ENCODE peak calls at places on chromosome 16, in four cellular contexts. One of them, this sample, is unnamed.

GRCh38 chr16:54519161-54519685 is 232.6 kb upstream of the IRX3 start:
- DNase-seq in lower lobe of right lung: no peak
- DNase-seq in foreskin keratinocyte: no peak
- DNase-seq in HCT116: no peak
- DNase-seq in this sample: no peak

GRCh38 chr16:50680556-50680893 is 587 bp downstream of the SNX20 start:
- DNase-seq in HCT116: no peak
- DNase-seq in foreskin keratinocyte: no peak
- DNase-seq in lower lobe of right lung: no peak
- DNase-seq in this sample: no peak

GRCh38 chr16:81279375-81279774 is 35.4 kb upstream of the GAN start:
- DNase-seq in HCT116: no peak
- DNase-seq in lower lobe of right lung: no peak
- DNase-seq in foreskin keratinocyte: no peak
- DNase-seq in this sample: no peak

GRCh38 chr16:1981972-1982574 is 804 bp upstream of the NOXO1 start:
- DNase-seq in lower lobe of right lung: no peak
- DNase-seq in foreskin keratinocyte: no peak
- DNase-seq in HCT116: no peak
- DNase-seq in this sample: no peak

GRCh38 chr16:85181091-85181738 is 68.9 kb upstream of the CIBAR2 start:
- DNase-seq in lower lobe of right lung: peak; percentile 39
- DNase-seq in foreskin keratinocyte: no peak
- DNase-seq in HCT116: no peak
- DNase-seq in this sample: no peak

GRCh38 chr16:10181196-10182162 is 749 bp downstream of the GRIN2A start:
- DNase-seq in lower lobe of right lung: peak; percentile 65
- DNase-seq in HCT116: peak; percentile 21
- DNase-seq in foreskin keratinocyte: no peak
- DNase-seq in this sample: peak; percentile 75

GRCh38 chr16:57664662-57665025 is 3.5 kb upstream of the ADGRG3 start:
- DNase-seq in foreskin keratinocyte: no peak
- DNase-seq in lower lobe of right lung: no peak
- DNase-seq in HCT116: no peak
- DNase-seq in this sample: no peak

GRCh38 chr16:70490261-70490660 is 33.1 kb downstream of the COG4 start:
- DNase-seq in foreskin keratinocyte: no peak
- DNase-seq in lower lobe of right lung: no peak
- DNase-seq in HCT116: no peak
- DNase-seq in this sample: no peak

GRCh38 chr16:66266436-66267286 is 99.8 kb upstream of the CDH5 start:
- DNase-seq in foreskin keratinocyte: no peak
- DNase-seq in lower lobe of right lung: peak; percentile 61
- DNase-seq in HCT116: no peak
- DNase-seq in this sample: peak; percentile 55

GRCh38 chr16:19884021-19884485 is 595 bp downstream of the GPRC5B start:
- DNase-seq in foreskin keratinocyte: no peak
- DNase-seq in lower lobe of right lung: peak; percentile 47
- DNase-seq in HCT116: no peak
- DNase-seq in this sample: no peak

GRCh38 chr16:86042996-86043725 is 144.2 kb downstream of the IRF8 start:
- DNase-seq in lower lobe of right lung: no peak
- DNase-seq in HCT116: no peak
- DNase-seq in foreskin keratinocyte: no peak
- DNase-seq in this sample: no peak

GRCh38 chr16:85354623-85355514 is 242.6 kb upstream of the CIBAR2 start:
- DNase-seq in foreskin keratinocyte: peak; percentile 81
- DNase-seq in HCT116: no peak
- DNase-seq in lower lobe of right lung: no peak
- DNase-seq in this sample: no peak

GRCh38 chr16:70715113-70715711 is 29.4 kb upstream of the MTSS2 start:
- DNase-seq in foreskin keratinocyte: peak; percentile 95
- DNase-seq in lower lobe of right lung: peak; percentile 75
- DNase-seq in HCT116: no peak
- DNase-seq in this sample: peak; percentile 53

DNA sequence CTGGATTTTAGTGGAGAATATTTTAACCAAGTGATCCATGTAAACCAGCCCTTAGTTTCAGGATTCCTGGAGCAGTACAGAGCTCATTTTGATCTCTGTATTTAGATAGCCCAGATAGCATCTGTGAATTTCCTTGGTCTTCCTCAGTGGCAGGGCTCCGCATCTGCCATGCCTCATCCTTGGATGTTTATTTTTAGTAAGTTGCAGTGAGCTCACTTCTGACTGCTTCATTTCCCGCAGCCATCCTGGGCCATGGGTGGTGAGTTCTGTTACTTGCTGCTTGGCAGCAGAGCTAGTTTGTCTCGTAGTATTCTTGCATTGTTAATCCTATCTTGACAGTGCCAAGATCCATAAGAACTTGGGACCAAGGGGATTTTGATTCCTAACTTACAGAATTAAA is 33.7 kb downstream of the IST1 start:
- DNase-seq in foreskin keratinocyte: no peak
- DNase-seq in lower lobe of right lung: no peak
- DNase-seq in HCT116: no peak
- DNase-seq in this sample: no peak
- H3K4me1 ChIP-seq in foreskin keratinocyte: peaks cover 18% of the 10 kb centered on the region
- H3K4me1 ChIP-seq in lower lobe of right lung: peaks cover 38% of the 10 kb centered on the region
- H3K4me1 ChIP-seq in HCT116: peaks cover 26% of the 10 kb centered on the region
- H3K4me1 ChIP-seq in this sample: peaks cover 27% of the 10 kb centered on the region

DNA sequence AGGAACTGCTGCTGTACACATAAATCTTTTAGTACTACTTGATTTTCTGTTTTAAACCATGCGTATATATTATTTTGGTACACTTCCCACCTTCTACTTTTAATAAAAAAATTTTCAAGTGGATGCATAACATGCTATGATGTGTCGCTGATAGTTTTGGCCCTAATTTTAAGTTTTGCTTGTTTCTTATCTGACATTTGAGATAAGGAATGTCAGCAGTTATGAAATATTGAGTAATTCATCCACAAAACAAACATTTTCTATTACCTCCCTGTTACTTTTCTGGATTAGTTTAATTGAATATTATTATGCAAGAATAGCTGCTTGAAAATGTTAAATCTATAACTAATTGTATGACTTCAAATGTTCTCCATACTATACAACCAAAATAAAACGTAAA is 35.8 kb downstream of the N4BP1 start:
- DNase-seq in foreskin keratinocyte: no peak
- DNase-seq in HCT116: no peak
- DNase-seq in lower lobe of right lung: no peak
- DNase-seq in this sample: no peak
- H3K4me1 ChIP-seq in foreskin keratinocyte: peaks cover 15% of the 10 kb centered on the region
- H3K4me1 ChIP-seq in HCT116: no peaks in the 10 kb centered on the region
- H3K4me1 ChIP-seq in lower lobe of right lung: peaks cover 70% of the 10 kb centered on the region
- H3K4me1 ChIP-seq in this sample: no peaks in the 10 kb centered on the region

DNA sequence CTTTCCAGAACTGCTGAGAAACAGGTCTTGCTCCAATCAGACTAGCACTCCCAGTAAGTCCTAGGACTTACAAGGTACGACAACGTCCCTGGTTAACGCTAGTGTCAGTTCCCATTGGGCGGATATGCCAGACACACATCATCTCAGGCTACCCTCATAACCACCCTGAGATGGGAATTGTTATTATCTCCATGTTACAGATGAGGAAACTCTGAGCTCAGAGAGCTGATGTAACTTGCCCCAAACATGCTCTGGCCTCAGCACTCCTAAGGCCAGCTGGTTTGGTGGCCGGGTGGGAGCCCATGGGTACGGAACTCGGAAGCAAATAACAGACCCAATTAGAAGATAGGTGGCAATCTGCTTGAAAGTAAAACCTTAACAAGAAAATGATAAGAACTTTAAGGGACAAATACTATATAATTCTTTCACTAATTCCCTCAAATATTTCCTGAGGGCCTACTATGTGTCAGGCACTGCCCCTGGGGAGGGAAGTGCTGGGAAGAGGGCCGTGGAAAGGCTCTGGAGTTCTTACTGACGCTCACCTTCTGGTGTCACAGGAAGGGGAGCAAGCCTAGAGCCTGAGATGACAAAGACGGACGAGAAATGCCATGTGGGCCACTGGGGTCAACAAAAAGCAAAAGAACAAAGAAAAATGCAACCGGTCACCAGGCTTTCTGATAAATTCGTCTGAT is 6.9 kb downstream of the CREBBP start:
- DNase-seq in HCT116: no peak
- DNase-seq in lower lobe of right lung: no peak
- DNase-seq in foreskin keratinocyte: no peak
- DNase-seq in this sample: no peak
- H3K4me1 ChIP-seq in HCT116: peaks cover 16% of the 10 kb centered on the region
- H3K4me1 ChIP-seq in lower lobe of right lung: peaks cover 96% of the 10 kb centered on the region
- H3K4me1 ChIP-seq in foreskin keratinocyte: peaks cover 16% of the 10 kb centered on the region
- H3K4me1 ChIP-seq in this sample: peaks cover 61% of the 10 kb centered on the region

GRCh38 chr16:73023320-73023719 is 24.6 kb downstream of the ZFHX3 start:
- DNase-seq in HCT116: no peak
- DNase-seq in foreskin keratinocyte: no peak
- DNase-seq in lower lobe of right lung: no peak
- DNase-seq in this sample: no peak

GRCh38 chr16:73020409-73020884 is 27.5 kb downstream of the ZFHX3 start:
- DNase-seq in lower lobe of right lung: no peak
- DNase-seq in foreskin keratinocyte: no peak
- DNase-seq in HCT116: peak; percentile 72
- DNase-seq in this sample: no peak

GRCh38 chr16:73022534-73022933 is 25.4 kb downstream of the ZFHX3 start:
- DNase-seq in HCT116: no peak
- DNase-seq in foreskin keratinocyte: no peak
- DNase-seq in lower lobe of right lung: no peak
- DNase-seq in this sample: no peak

GRCh38 chr16:73023752-73024570 is 24.0 kb downstream of the ZFHX3 start:
- DNase-seq in foreskin keratinocyte: no peak
- DNase-seq in HCT116: no peak
- DNase-seq in lower lobe of right lung: no peak
- DNase-seq in this sample: no peak

GRCh38 chr16:73021866-73022495 is 25.9 kb downstream of the ZFHX3 start:
- DNase-seq in lower lobe of right lung: no peak
- DNase-seq in foreskin keratinocyte: no peak
- DNase-seq in HCT116: no peak
- DNase-seq in this sample: no peak
- H3K4me1 ChIP-seq in lower lobe of right lung: peaks cover 48% of the 10 kb centered on the region
- H3K4me1 ChIP-seq in foreskin keratinocyte: peaks cover 6% of the 10 kb centered on the region
- H3K4me1 ChIP-seq in HCT116: peaks cover 28% of the 10 kb centered on the region
- H3K4me1 ChIP-seq in this sample: peaks cover 21% of the 10 kb centered on the region

DNA sequence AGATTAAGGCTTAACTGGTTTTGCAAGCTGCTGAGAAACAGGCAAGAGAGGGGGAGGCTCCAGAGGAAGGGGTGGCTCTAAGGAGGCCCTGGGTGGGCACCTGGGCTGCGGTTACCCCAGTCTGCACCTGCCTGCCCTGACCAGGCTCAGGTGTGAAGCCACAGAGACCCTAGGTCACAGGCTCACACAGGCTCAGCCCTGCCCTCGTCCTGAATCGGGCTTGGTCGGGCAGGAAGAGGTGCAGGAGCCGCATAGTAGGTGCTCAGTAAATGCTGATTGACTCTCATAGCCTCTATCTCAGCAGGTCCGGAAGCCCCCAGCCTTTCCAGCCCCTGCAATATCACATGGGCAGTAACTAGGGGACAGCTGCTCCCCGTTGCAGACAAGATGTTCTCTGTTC is 203.4 kb downstream of the GSG1L start:
- DNase-seq in HCT116: no peak
- DNase-seq in foreskin keratinocyte: no peak
- DNase-seq in lower lobe of right lung: no peak
- DNase-seq in this sample: no peak
- H3K4me1 ChIP-seq in HCT116: no peaks in the 10 kb centered on the region
- H3K4me1 ChIP-seq in foreskin keratinocyte: no peaks in the 10 kb centered on the region
- H3K4me1 ChIP-seq in lower lobe of right lung: no peaks in the 10 kb centered on the region
- H3K4me1 ChIP-seq in this sample: no peaks in the 10 kb centered on the region

GRCh38 chr16:17463335-17463734 is 7.4 kb downstream of the XYLT1 start:
- DNase-seq in foreskin keratinocyte: no peak
- DNase-seq in lower lobe of right lung: no peak
- DNase-seq in HCT116: no peak
- DNase-seq in this sample: no peak
- H3K4me1 ChIP-seq in foreskin keratinocyte: no peaks in the 10 kb centered on the region
- H3K4me1 ChIP-seq in lower lobe of right lung: peaks cover 12% of the 10 kb centered on the region
- H3K4me1 ChIP-seq in HCT116: no peaks in the 10 kb centered on the region
- H3K4me1 ChIP-seq in this sample: no peaks in the 10 kb centered on the region

DNA sequence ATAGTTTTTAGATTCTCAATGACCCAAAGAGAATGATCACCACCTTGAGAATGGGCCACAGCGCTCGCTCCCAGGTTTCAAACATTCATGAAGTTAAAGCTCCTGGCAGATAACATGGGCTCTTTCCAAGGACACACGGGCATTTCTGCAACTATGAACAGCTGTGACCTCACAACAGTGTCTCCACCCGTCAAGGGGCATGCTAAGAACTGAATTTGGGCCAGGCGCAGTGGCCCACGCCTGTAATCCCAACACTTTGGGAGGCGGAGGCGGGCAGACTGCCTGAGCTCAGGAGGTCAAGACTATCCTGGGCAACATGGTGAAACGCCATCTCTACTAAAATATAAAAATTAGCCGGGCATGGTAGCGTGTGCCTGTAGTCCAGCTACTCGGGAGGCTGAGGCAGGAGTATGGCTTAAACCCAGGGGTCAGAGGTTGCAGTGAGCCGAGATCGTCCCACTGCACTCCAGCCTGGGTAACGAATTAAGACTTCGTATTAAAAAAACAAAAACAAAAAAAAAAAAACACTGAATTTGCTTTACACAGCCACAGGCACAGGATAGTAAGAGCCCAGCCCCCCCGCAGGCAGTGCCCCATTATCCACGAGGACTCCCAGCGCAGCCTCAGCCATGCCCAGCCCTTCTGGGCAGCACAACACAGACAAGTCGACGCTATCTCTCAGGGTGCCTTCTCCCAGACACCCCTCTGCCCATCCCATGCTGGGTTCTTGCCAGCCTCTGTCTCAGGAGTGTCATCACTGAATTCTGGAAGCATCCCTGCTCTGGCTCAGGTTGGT is 7.2 kb downstream of the USP7 start:
- DNase-seq in lower lobe of right lung: no peak
- DNase-seq in HCT116: no peak
- DNase-seq in foreskin keratinocyte: no peak
- DNase-seq in this sample: no peak
- H3K4me1 ChIP-seq in lower lobe of right lung: peaks cover 83% of the 10 kb centered on the region
- H3K4me1 ChIP-seq in HCT116: peaks cover 21% of the 10 kb centered on the region
- H3K4me1 ChIP-seq in foreskin keratinocyte: peaks cover 31% of the 10 kb centered on the region
- H3K4me1 ChIP-seq in this sample: peaks cover 72% of the 10 kb centered on the region

GRCh38 chr16:27374794-27375499 is 27.0 kb upstream of the IL21R start:
- DNase-seq in lower lobe of right lung: peak; percentile 68
- DNase-seq in HCT116: peak; percentile 94
- DNase-seq in foreskin keratinocyte: peak; percentile 65
- DNase-seq in this sample: peak; percentile 94
- H3K4me1 ChIP-seq in lower lobe of right lung: peaks cover 11% of the 10 kb centered on the region
- H3K4me1 ChIP-seq in HCT116: peaks cover 6% of the 10 kb centered on the region
- H3K4me1 ChIP-seq in foreskin keratinocyte: no peaks in the 10 kb centered on the region
- H3K4me1 ChIP-seq in this sample: no peaks in the 10 kb centered on the region

GRCh38 chr16:88700322-88700635 is 5.9 kb downstream of the RNF166 start:
- DNase-seq in HCT116: no peak
- DNase-seq in lower lobe of right lung: no peak
- DNase-seq in foreskin keratinocyte: no peak
- DNase-seq in this sample: no peak
- H3K4me1 ChIP-seq in HCT116: peaks cover 6% of the 10 kb centered on the region
- H3K4me1 ChIP-seq in lower lobe of right lung: peaks cover 69% of the 10 kb centered on the region
- H3K4me1 ChIP-seq in foreskin keratinocyte: no peaks in the 10 kb centered on the region
- H3K4me1 ChIP-seq in this sample: peaks cover 33% of the 10 kb centered on the region

GRCh38 chr16:64312292-64312691 is 809.6 kb downstream of the CDH11 start:
- DNase-seq in HCT116: no peak
- DNase-seq in foreskin keratinocyte: no peak
- DNase-seq in lower lobe of right lung: no peak
- DNase-seq in this sample: no peak
- H3K4me1 ChIP-seq in HCT116: no peaks in the 10 kb centered on the region
- H3K4me1 ChIP-seq in foreskin keratinocyte: no peaks in the 10 kb centered on the region
- H3K4me1 ChIP-seq in lower lobe of right lung: no peaks in the 10 kb centered on the region
- H3K4me1 ChIP-seq in this sample: no peaks in the 10 kb centered on the region

This sample was measured in A673.